ENCODE peak calls at places on chromosome 9, in nine cellular contexts. C is aorta; M is heart right ventricle; A is naive thymus-derived CD4-positive, alpha-beta T cell; L is left lung; Q is left ventricle myocardium inferior; N is stomach; S is CD8-positive, alpha-beta T cell; T is K562. J is an unnamed sample.

GRCh38 chr9:124501771-124502320 is 5.4 kb downstream of the NR5A1 start:
- DNase-seq in C (peak), M (no peak), A (no peak), L (no peak), Q (peak), N (no peak), S (no peak), T (no peak), J (no peak)

GRCh38 chr9:87080512-87081225 is 133.4 kb upstream of the GAS1 start:
- DNase-seq in C (no peak), M (no peak), A (no peak), L (no peak), Q (no peak), N (no peak), S (no peak), T (no peak), J (no peak)

GRCh38 chr9:15182003-15182695 is 124.9 kb downstream of the TTC39B start:
- DNase-seq in C (no peak), M (no peak), A (no peak), L (no peak), Q (no peak), N (no peak), S (no peak), T (no peak), J (no peak)

GRCh38 chr9:21314152-21314551 is 9.0 kb upstream of the IFNA5 start:
- DNase-seq in C (no peak), M (no peak), A (no peak), L (no peak), Q (no peak), N (no peak), S (no peak), T (no peak), J (no peak)

GRCh38 chr9:99169982-99170761 is 51.6 kb downstream of the ALG2 start:
- DNase-seq in C (no peak), M (no peak), A (no peak), L (no peak), Q (no peak), N (no peak), S (no peak), T (no peak), J (no peak)

GRCh38 chr9:21381752-21382339 is 3.4 kb downstream of the IFNA2 start:
- DNase-seq in C (no peak), M (no peak), A (no peak), L (no peak), Q (no peak), N (no peak), S (no peak), T (no peak), J (no peak)

GRCh38 chr9:561430-561829 is 280.1 kb upstream of the DMRT1 start:
- DNase-seq in C (no peak), M (no peak), A (no peak), L (no peak), Q (no peak), N (no peak), S (no peak), T (no peak), J (no peak)

GRCh38 chr9:16821344-16821743 is 49.1 kb downstream of the BNC2 start:
- DNase-seq in C (no peak), M (no peak), A (no peak), L (no peak), Q (no peak), N (no peak), S (no peak), T (no peak), J (no peak)

GRCh38 chr9:105535920-105536668 is 21.8 kb upstream of the FKTN start:
- DNase-seq in C (no peak), M (no peak), A (no peak), L (no peak), Q (no peak), N (no peak), S (no peak), T (no peak), J (no peak)

GRCh38 chr9:81244631-81245030 is 444.7 kb downstream of the TLE1 start:
- DNase-seq in C (no peak), M (no peak), A (no peak), L (no peak), Q (no peak), N (no peak), S (no peak), T (no peak), J (no peak)

GRCh38 chr9:136303825-136304416 is at the start of gene CCDC187:
- DNase-seq in C (no peak), M (no peak), A (no peak), L (no peak), Q (no peak), N (no peak), S (no peak), T (peak), J (no peak)

GRCh38 chr9:96644137-96644536 is 11.0 kb downstream of the PRXL2C start:
- DNase-seq in C (no peak), M (no peak), A (no peak), L (no peak), Q (no peak), N (no peak), S (no peak), T (no peak), J (no peak)

GRCh38 chr9:35665471-35665818 is 450 bp upstream of the ARHGEF39 start:
- DNase-seq in C (no peak), M (no peak), A (no peak), L (no peak), Q (no peak), N (no peak), S (no peak), T (no peak), J (no peak)
- H3K27ac ChIP-seq in C (no peak), M (no peak), A (peak), L (peak), Q (peak), N (peak), S (no peak), T (peak), J (peak)

GRCh38 chr9:27407491-27407890 is 110.5 kb upstream of the EQTN start:
- DNase-seq in C (no peak), M (no peak), A (no peak), L (no peak), Q (no peak), N (no peak), S (no peak), T (no peak), J (no peak)

GRCh38 chr9:27412963-27413362 is 111.1 kb upstream of the IFNK start:
- DNase-seq in C (no peak), M (peak), A (no peak), L (no peak), Q (no peak), N (no peak), S (no peak), T (no peak), J (no peak)

GRCh38 chr9:27412081-27412480 is 112.0 kb upstream of the IFNK start:
- DNase-seq in C (no peak), M (no peak), A (no peak), L (no peak), Q (no peak), N (no peak), S (no peak), T (no peak), J (no peak)

GRCh38 chr9:27407966-27408365 is 111.0 kb upstream of the EQTN start:
- DNase-seq in C (no peak), M (no peak), A (no peak), L (no peak), Q (no peak), N (no peak), S (no peak), T (no peak), J (no peak)

DNA sequence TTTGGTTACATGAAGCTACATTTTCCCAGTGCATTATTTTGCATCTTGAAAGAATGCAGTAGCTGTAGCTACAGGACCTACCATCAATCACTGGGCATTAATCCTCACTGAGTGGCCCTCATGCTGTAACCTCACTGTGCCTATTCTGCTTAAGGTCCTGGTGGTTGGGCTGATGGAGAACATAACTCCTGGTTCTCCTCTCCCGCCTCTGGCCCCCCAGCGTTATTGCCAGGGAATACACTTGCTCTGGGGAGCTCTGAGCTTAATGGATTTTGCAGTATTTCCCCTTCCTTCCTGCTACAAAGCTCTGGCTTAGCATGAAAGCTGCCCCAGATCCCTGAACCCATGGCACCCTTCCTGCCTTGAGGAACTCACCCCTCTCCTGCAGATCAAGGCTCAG is 111.6 kb upstream of the EQTN start:
- DNase-seq in C (no peak), M (no peak), A (no peak), L (no peak), Q (no peak), N (no peak), S (no peak), T (no peak), J (no peak)
- H3K4me3 ChIP-seq in C (no peak), M (no peak), A (no peak), L (no peak), Q (no peak), N (no peak), S (no peak), T (no peak), J (no peak)

DNA sequence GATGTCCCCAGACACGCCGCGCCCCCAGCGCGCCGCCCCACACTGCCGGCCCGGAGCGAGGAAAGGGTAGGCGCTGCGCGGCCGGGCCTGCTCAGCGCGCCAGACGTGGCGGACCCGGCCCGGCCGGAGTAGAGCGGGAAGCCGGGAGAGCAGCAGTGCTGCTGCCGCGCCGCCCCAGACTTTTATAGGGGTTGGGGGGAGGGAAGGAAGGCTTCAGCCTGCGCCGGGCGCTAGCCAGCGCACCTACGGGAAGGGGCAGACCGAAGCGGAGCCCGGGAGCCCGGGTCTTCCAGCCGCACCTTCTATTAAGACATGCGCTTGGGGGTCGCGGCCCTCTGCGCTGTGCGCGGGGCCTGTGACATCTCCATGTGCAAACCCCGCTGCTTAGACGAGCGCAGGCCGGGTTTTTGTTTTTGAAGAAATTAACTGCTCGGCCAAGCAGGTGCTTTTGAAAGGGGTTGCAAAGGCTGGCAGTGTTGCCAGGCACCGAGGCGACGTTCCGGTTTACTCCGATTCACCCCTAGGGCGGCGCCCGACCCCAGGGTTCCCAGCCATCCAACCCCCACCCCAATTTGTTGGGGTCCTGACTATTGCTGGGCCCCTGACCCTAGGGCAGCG is 361 bp upstream of the PAX5 start:
- DNase-seq in C (peak), M (no peak), A (no peak), L (no peak), Q (no peak), N (no peak), S (no peak), T (no peak), J (no peak)
- H3K27ac ChIP-seq in C (no peak), M (no peak), A (no peak), L (no peak), Q (no peak), N (no peak), S (no peak), T (no peak), J (no peak)

DNA sequence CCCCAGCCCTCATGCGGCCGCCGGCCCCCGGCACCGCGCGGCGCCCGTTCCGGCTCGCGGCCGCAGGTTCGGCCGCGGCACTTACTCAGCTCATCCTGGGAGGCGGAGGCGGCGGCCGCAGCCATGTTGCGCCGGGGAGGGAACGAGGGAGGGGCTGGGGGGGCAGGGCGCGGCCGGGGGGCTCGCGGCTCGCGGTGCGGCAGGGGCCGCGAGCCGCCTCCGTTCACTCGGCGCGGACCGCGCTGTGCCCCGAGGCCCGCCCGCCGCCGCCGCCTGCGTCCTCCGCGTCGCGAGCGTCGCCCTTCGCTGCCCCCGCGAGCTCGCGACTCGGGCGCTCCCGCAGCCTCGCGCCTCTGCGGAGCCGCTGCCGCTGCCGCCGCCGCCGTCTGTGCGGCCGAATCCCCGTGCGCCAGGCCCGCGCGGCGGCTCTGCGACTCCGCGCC is 743 bp downstream of the ECPAS start:
- DNase-seq in C (peak), M (peak), A (peak), L (no peak), Q (no peak), N (no peak), S (peak), T (peak), J (no peak)
- H3K4me3 ChIP-seq in C (peak), M (peak), A (no peak), L (peak), Q (peak), N (peak), S (no peak), T (peak), J (peak)

GRCh38 chr9:129405089-129405830 is 215.6 kb downstream of the C9orf50 start:
- DNase-seq in C (no peak), M (no peak), A (no peak), L (no peak), Q (peak), N (no peak), S (no peak), T (no peak), J (peak)

GRCh38 chr9:129404621-129405020 is 216.3 kb downstream of the C9orf50 start:
- DNase-seq in C (no peak), M (no peak), A (no peak), L (no peak), Q (no peak), N (no peak), S (no peak), T (no peak), J (peak)

GRCh38 chr9:129402341-129402739 is 218.6 kb downstream of the C9orf50 start:
- DNase-seq in C (no peak), M (no peak), A (no peak), L (no peak), Q (no peak), N (no peak), S (no peak), T (peak), J (no peak)

GRCh38 chr9:129402931-129403742 is 217.8 kb downstream of the C9orf50 start:
- DNase-seq in C (no peak), M (no peak), A (no peak), L (no peak), Q (no peak), N (no peak), S (no peak), T (no peak), J (peak)

GRCh38 chr9:129403743-129404620 is 216.9 kb downstream of the C9orf50 start:
- DNase-seq in C (no peak), M (no peak), A (no peak), L (no peak), Q (no peak), N (no peak), S (no peak), T (no peak), J (peak)
- H3K27ac ChIP-seq in C (no peak), M (no peak), A (no peak), L (no peak), Q (no peak), N (peak), S (no peak), T (no peak), J (no peak)

GRCh38 chr9:94900222-94901018 is 173.9 kb downstream of the AOPEP start:
- DNase-seq in C (no peak), M (peak), A (no peak), L (no peak), Q (no peak), N (no peak), S (no peak), T (no peak), J (no peak)
- H3K4me3 ChIP-seq in C (no peak), M (no peak), A (no peak), L (no peak), Q (peak), N (no peak), S (no peak), T (no peak), J (no peak)

DNA sequence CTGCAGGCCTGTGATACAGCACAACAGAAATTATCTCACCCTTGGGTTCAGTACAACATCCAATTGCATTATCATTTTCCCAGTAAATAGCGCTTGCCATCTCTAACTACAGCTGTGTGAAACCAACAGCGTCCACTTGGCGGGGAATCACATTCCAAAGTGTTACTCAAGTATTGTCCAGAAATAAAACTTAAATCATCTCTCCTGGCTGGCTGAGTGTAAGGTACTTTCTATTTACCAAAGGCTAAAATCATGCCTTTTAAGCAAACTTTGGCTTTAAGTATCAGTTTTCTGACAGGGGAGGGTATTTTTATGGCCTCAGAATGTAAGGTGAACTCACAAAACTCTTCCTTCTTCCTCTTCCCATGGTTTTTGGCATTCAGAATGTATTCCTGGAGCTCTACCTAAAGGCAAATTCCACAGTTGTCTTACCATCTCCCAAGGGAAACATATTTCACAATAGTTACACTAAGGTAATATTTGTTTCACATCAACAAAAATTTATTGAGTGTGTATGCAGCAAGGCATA is 205.6 kb upstream of the MPDZ start:
- DNase-seq in C (no peak), M (peak), A (no peak), L (peak), Q (peak), N (no peak), S (no peak), T (no peak), J (no peak)
- H3K27ac ChIP-seq in C (peak), M (peak), A (no peak), L (no peak), Q (peak), N (peak), S (no peak), T (no peak), J (no peak)

GRCh38 chr9:93827545-93828330 is 127.4 kb downstream of the BARX1 start:
- DNase-seq in C (peak), M (no peak), A (no peak), L (no peak), Q (no peak), N (peak), S (no peak), T (peak), J (peak)

GRCh38 chr9:93825348-93826115 is 129.6 kb downstream of the BARX1 start:
- DNase-seq in C (peak), M (no peak), A (no peak), L (no peak), Q (no peak), N (no peak), S (no peak), T (peak), J (no peak)

GRCh38 chr9:93828331-93829097 is 126.6 kb downstream of the BARX1 start:
- DNase-seq in C (peak), M (no peak), A (no peak), L (no peak), Q (no peak), N (no peak), S (no peak), T (no peak), J (no peak)

GRCh38 chr9:93826209-93826608 is 128.9 kb downstream of the BARX1 start:
- DNase-seq in C (peak), M (no peak), A (peak), L (no peak), Q (no peak), N (no peak), S (peak), T (peak), J (peak)

GRCh38 chr9:93826905-93827544 is 128.1 kb downstream of the BARX1 start:
- DNase-seq in C (peak), M (no peak), A (no peak), L (no peak), Q (no peak), N (no peak), S (no peak), T (peak), J (no peak)
- H3K4me3 ChIP-seq in C (no peak), M (peak), A (no peak), L (no peak), Q (peak), N (peak), S (no peak), T (no peak), J (peak)

J was measured in lower lobe of right lung.